ENCODE peak calls at places on chromosome 12, in six cellular contexts. One of them, this sample, is unnamed.

GRCh38 chr12:59452259-59452658 is 143.6 kb upstream of the SLC16A7 start:
- DNase-seq in effector memory CD4-positive, alpha-beta T cell: no peak
- DNase-seq in NCI-H2081 treated with DMSO at 0.1 percent for 48 hours: no peak
- DNase-seq in OCI-M1: no peak
- DNase-seq in NCI-H460: no peak
- DNase-seq in T-cell: no peak
- DNase-seq in this sample: no peak

GRCh38 chr12:60475825-60476224 is 880.0 kb downstream of the SLC16A7 start:
- DNase-seq in T-cell: no peak
- DNase-seq in NCI-H2081 treated with DMSO at 0.1 percent for 48 hours: no peak
- DNase-seq in OCI-M1: no peak
- DNase-seq in NCI-H460: no peak
- DNase-seq in effector memory CD4-positive, alpha-beta T cell: no peak
- DNase-seq in this sample: no peak

GRCh38 chr12:33832900-33833299 is 189.4 kb upstream of the ALG10 start:
- DNase-seq in OCI-M1: peak
- DNase-seq in NCI-H2081 treated with DMSO at 0.1 percent for 48 hours: no peak
- DNase-seq in effector memory CD4-positive, alpha-beta T cell: no peak
- DNase-seq in T-cell: no peak
- DNase-seq in NCI-H460: no peak
- DNase-seq in this sample: no peak

GRCh38 chr12:53292441-53292840 is 2.9 kb upstream of the PFDN5 start:
- DNase-seq in NCI-H2081 treated with DMSO at 0.1 percent for 48 hours: peak
- DNase-seq in NCI-H460: no peak
- DNase-seq in T-cell: no peak
- DNase-seq in OCI-M1: no peak
- DNase-seq in effector memory CD4-positive, alpha-beta T cell: no peak
- DNase-seq in this sample: no peak

GRCh38 chr12:63124778-63125177 is 26.2 kb downstream of the AVPR1A start:
- DNase-seq in effector memory CD4-positive, alpha-beta T cell: no peak
- DNase-seq in OCI-M1: no peak
- DNase-seq in NCI-H2081 treated with DMSO at 0.1 percent for 48 hours: no peak
- DNase-seq in T-cell: no peak
- DNase-seq in NCI-H460: no peak
- DNase-seq in this sample: no peak

GRCh38 chr12:56267443-56268071 is 815 bp downstream of the COQ10A start:
- DNase-seq in NCI-H2081 treated with DMSO at 0.1 percent for 48 hours: no peak
- DNase-seq in effector memory CD4-positive, alpha-beta T cell: no peak
- DNase-seq in NCI-H460: no peak
- DNase-seq in T-cell: no peak
- DNase-seq in OCI-M1: peak
- DNase-seq in this sample: no peak

GRCh38 chr12:78929075-78929418 is 64.5 kb downstream of the SYT1 start:
- DNase-seq in NCI-H460: no peak
- DNase-seq in NCI-H2081 treated with DMSO at 0.1 percent for 48 hours: no peak
- DNase-seq in effector memory CD4-positive, alpha-beta T cell: no peak
- DNase-seq in T-cell: no peak
- DNase-seq in OCI-M1: no peak
- DNase-seq in this sample: no peak

GRCh38 chr12:13437541-13437940 is 241.0 kb downstream of the EMP1 start:
- DNase-seq in NCI-H460: no peak
- DNase-seq in T-cell: no peak
- DNase-seq in effector memory CD4-positive, alpha-beta T cell: no peak
- DNase-seq in OCI-M1: no peak
- DNase-seq in NCI-H2081 treated with DMSO at 0.1 percent for 48 hours: no peak
- DNase-seq in this sample: no peak

GRCh38 chr12:52119398-52120254 is 40.1 kb downstream of the SMIM41 start:
- DNase-seq in effector memory CD4-positive, alpha-beta T cell: no peak
- DNase-seq in NCI-H460: no peak
- DNase-seq in NCI-H2081 treated with DMSO at 0.1 percent for 48 hours: no peak
- DNase-seq in OCI-M1: no peak
- DNase-seq in T-cell: no peak
- DNase-seq in this sample: peak

GRCh38 chr12:120103044-120103338 is 13.6 kb downstream of the RAB35 start:
- DNase-seq in effector memory CD4-positive, alpha-beta T cell: no peak
- DNase-seq in T-cell: no peak
- DNase-seq in OCI-M1: no peak
- DNase-seq in NCI-H460: no peak
- DNase-seq in NCI-H2081 treated with DMSO at 0.1 percent for 48 hours: no peak
- DNase-seq in this sample: no peak

GRCh38 chr12:22409071-22409951 is 74.8 kb upstream of the ST8SIA1 start:
- DNase-seq in NCI-H460: peak
- DNase-seq in OCI-M1: no peak
- DNase-seq in NCI-H2081 treated with DMSO at 0.1 percent for 48 hours: no peak
- DNase-seq in T-cell: peak
- DNase-seq in effector memory CD4-positive, alpha-beta T cell: peak
- DNase-seq in this sample: peak

GRCh38 chr12:12273291-12273957 is 6.6 kb upstream of the LRP6 start:
- DNase-seq in NCI-H460: no peak
- DNase-seq in NCI-H2081 treated with DMSO at 0.1 percent for 48 hours: no peak
- DNase-seq in OCI-M1: no peak
- DNase-seq in effector memory CD4-positive, alpha-beta T cell: no peak
- DNase-seq in T-cell: no peak
- DNase-seq in this sample: no peak

GRCh38 chr12:10048531-10048930 is 18.0 kb downstream of the CLEC9A start:
- DNase-seq in OCI-M1: no peak
- DNase-seq in NCI-H2081 treated with DMSO at 0.1 percent for 48 hours: no peak
- DNase-seq in NCI-H460: no peak
- DNase-seq in effector memory CD4-positive, alpha-beta T cell: no peak
- DNase-seq in T-cell: no peak
- DNase-seq in this sample: no peak

GRCh38 chr12:74646831-74647230 is 109.2 kb downstream of the ATXN7L3B start:
- DNase-seq in T-cell: no peak
- DNase-seq in OCI-M1: peak
- DNase-seq in effector memory CD4-positive, alpha-beta T cell: no peak
- DNase-seq in NCI-H2081 treated with DMSO at 0.1 percent for 48 hours: peak
- DNase-seq in NCI-H460: peak
- DNase-seq in this sample: no peak

GRCh38 chr12:91851741-91852477 is 293.7 kb downstream of the BTG1 start:
- DNase-seq in NCI-H460: no peak
- DNase-seq in effector memory CD4-positive, alpha-beta T cell: no peak
- DNase-seq in OCI-M1: no peak
- DNase-seq in T-cell: no peak
- DNase-seq in NCI-H2081 treated with DMSO at 0.1 percent for 48 hours: no peak
- DNase-seq in this sample: peak

GRCh38 chr12:109432842-109433304 is 44.2 kb downstream of the KCTD10 start:
- DNase-seq in NCI-H460: peak
- DNase-seq in NCI-H2081 treated with DMSO at 0.1 percent for 48 hours: peak
- DNase-seq in OCI-M1: peak
- DNase-seq in effector memory CD4-positive, alpha-beta T cell: peak
- DNase-seq in T-cell: peak
- DNase-seq in this sample: peak

GRCh38 chr12:107322063-107322462 is 228.7 kb upstream of the CRY1 start:
- DNase-seq in T-cell: no peak
- DNase-seq in effector memory CD4-positive, alpha-beta T cell: no peak
- DNase-seq in OCI-M1: no peak
- DNase-seq in NCI-H2081 treated with DMSO at 0.1 percent for 48 hours: no peak
- DNase-seq in NCI-H460: no peak
- DNase-seq in this sample: peak

GRCh38 chr12:5432011-5432400 is at the start of gene NTF3:
- DNase-seq in NCI-H460: no peak
- DNase-seq in effector memory CD4-positive, alpha-beta T cell: no peak
- DNase-seq in OCI-M1: no peak
- DNase-seq in T-cell: no peak
- DNase-seq in NCI-H2081 treated with DMSO at 0.1 percent for 48 hours: no peak
- DNase-seq in this sample: no peak

GRCh38 chr12:65494537-65494936 is 216.1 kb downstream of the MSRB3 start:
- DNase-seq in T-cell: no peak
- DNase-seq in effector memory CD4-positive, alpha-beta T cell: no peak
- DNase-seq in NCI-H460: no peak
- DNase-seq in NCI-H2081 treated with DMSO at 0.1 percent for 48 hours: no peak
- DNase-seq in OCI-M1: no peak
- DNase-seq in this sample: no peak

GRCh38 chr12:57725851-57726150 is 12.7 kb downstream of the AGAP2 start:
- DNase-seq in NCI-H2081 treated with DMSO at 0.1 percent for 48 hours: no peak
- DNase-seq in OCI-M1: no peak
- DNase-seq in effector memory CD4-positive, alpha-beta T cell: no peak
- DNase-seq in NCI-H460: no peak
- DNase-seq in T-cell: no peak
- DNase-seq in this sample: no peak

GRCh38 chr12:108846320-108846719 is 11.1 kb downstream of the SSH1 start:
- DNase-seq in NCI-H460: no peak
- DNase-seq in OCI-M1: no peak
- DNase-seq in effector memory CD4-positive, alpha-beta T cell: no peak
- DNase-seq in NCI-H2081 treated with DMSO at 0.1 percent for 48 hours: no peak
- DNase-seq in T-cell: no peak
- DNase-seq in this sample: no peak

GRCh38 chr12:45612044-45612794 is 117.3 kb upstream of the ARID2 start:
- DNase-seq in effector memory CD4-positive, alpha-beta T cell: no peak
- DNase-seq in T-cell: no peak
- DNase-seq in OCI-M1: no peak
- DNase-seq in NCI-H2081 treated with DMSO at 0.1 percent for 48 hours: no peak
- DNase-seq in NCI-H460: no peak
- DNase-seq in this sample: no peak

GRCh38 chr12:120474092-120474960 is 4.8 kb upstream of the SRSF9 start:
- DNase-seq in T-cell: no peak
- DNase-seq in NCI-H460: no peak
- DNase-seq in OCI-M1: peak
- DNase-seq in effector memory CD4-positive, alpha-beta T cell: no peak
- DNase-seq in NCI-H2081 treated with DMSO at 0.1 percent for 48 hours: no peak
- DNase-seq in this sample: no peak

GRCh38 chr12:110744697-110745264 is 2.1 kb upstream of the PPP1CC start:
- DNase-seq in OCI-M1: no peak
- DNase-seq in effector memory CD4-positive, alpha-beta T cell: no peak
- DNase-seq in T-cell: no peak
- DNase-seq in NCI-H2081 treated with DMSO at 0.1 percent for 48 hours: no peak
- DNase-seq in NCI-H460: no peak
- DNase-seq in this sample: no peak

GRCh38 chr12:22415342-22416309 is 81.1 kb upstream of the ST8SIA1 start:
- DNase-seq in NCI-H2081 treated with DMSO at 0.1 percent for 48 hours: no peak
- DNase-seq in T-cell: no peak
- DNase-seq in effector memory CD4-positive, alpha-beta T cell: no peak
- DNase-seq in OCI-M1: no peak
- DNase-seq in NCI-H460: no peak
- DNase-seq in this sample: no peak

GRCh38 chr12:48924617-48925217 is 575 bp downstream of the FKBP11 start:
- DNase-seq in OCI-M1: no peak
- DNase-seq in effector memory CD4-positive, alpha-beta T cell: peak
- DNase-seq in T-cell: peak
- DNase-seq in NCI-H2081 treated with DMSO at 0.1 percent for 48 hours: no peak
- DNase-seq in NCI-H460: no peak
- DNase-seq in this sample: peak

GRCh38 chr12:58026892-58027891 is 85.8 kb downstream of the ATP23 start:
- DNase-seq in OCI-M1: no peak
- DNase-seq in NCI-H2081 treated with DMSO at 0.1 percent for 48 hours: no peak
- DNase-seq in T-cell: no peak
- DNase-seq in NCI-H460: no peak
- DNase-seq in effector memory CD4-positive, alpha-beta T cell: no peak
- DNase-seq in this sample: no peak

GRCh38 chr12:124386059-124386458 is 91.2 kb downstream of the RFLNA start:
- DNase-seq in effector memory CD4-positive, alpha-beta T cell: no peak
- DNase-seq in NCI-H2081 treated with DMSO at 0.1 percent for 48 hours: no peak
- DNase-seq in NCI-H460: no peak
- DNase-seq in OCI-M1: no peak
- DNase-seq in T-cell: no peak
- DNase-seq in this sample: no peak

GRCh38 chr12:18079541-18080230 is 10.3 kb downstream of the RERGL start:
- DNase-seq in effector memory CD4-positive, alpha-beta T cell: no peak
- DNase-seq in NCI-H2081 treated with DMSO at 0.1 percent for 48 hours: no peak
- DNase-seq in OCI-M1: no peak
- DNase-seq in T-cell: no peak
- DNase-seq in NCI-H460: no peak
- DNase-seq in this sample: no peak

GRCh38 chr12:6056406-6057211 is 67.9 kb downstream of the VWF start:
- DNase-seq in effector memory CD4-positive, alpha-beta T cell: no peak
- DNase-seq in T-cell: peak
- DNase-seq in NCI-H2081 treated with DMSO at 0.1 percent for 48 hours: no peak
- DNase-seq in NCI-H460: no peak
- DNase-seq in OCI-M1: no peak
- DNase-seq in this sample: no peak

GRCh38 chr12:79008591-79008990 is 144.0 kb downstream of the SYT1 start:
- DNase-seq in NCI-H460: no peak
- DNase-seq in effector memory CD4-positive, alpha-beta T cell: no peak
- DNase-seq in OCI-M1: no peak
- DNase-seq in NCI-H2081 treated with DMSO at 0.1 percent for 48 hours: no peak
- DNase-seq in T-cell: no peak
- DNase-seq in this sample: no peak

GRCh38 chr12:87127272-87127671 is 871.1 kb upstream of the MGAT4C start:
- DNase-seq in OCI-M1: peak
- DNase-seq in NCI-H460: no peak
- DNase-seq in T-cell: no peak
- DNase-seq in effector memory CD4-positive, alpha-beta T cell: no peak
- DNase-seq in NCI-H2081 treated with DMSO at 0.1 percent for 48 hours: no peak
- DNase-seq in this sample: no peak

GRCh38 chr12:89947437-89948265 is 239.0 kb upstream of the ATP2B1 start:
- DNase-seq in effector memory CD4-positive, alpha-beta T cell: no peak
- DNase-seq in OCI-M1: no peak
- DNase-seq in NCI-H2081 treated with DMSO at 0.1 percent for 48 hours: no peak
- DNase-seq in T-cell: no peak
- DNase-seq in NCI-H460: peak
- DNase-seq in this sample: no peak

GRCh38 chr12:125113800-125114199 is 48.6 kb downstream of the AACS start:
- DNase-seq in NCI-H2081 treated with DMSO at 0.1 percent for 48 hours: no peak
- DNase-seq in NCI-H460: no peak
- DNase-seq in T-cell: no peak
- DNase-seq in OCI-M1: no peak
- DNase-seq in effector memory CD4-positive, alpha-beta T cell: no peak
- DNase-seq in this sample: no peak

GRCh38 chr12:64983771-64984170 is 137.3 kb downstream of the WIF1 start:
- DNase-seq in OCI-M1: no peak
- DNase-seq in effector memory CD4-positive, alpha-beta T cell: no peak
- DNase-seq in T-cell: no peak
- DNase-seq in NCI-H2081 treated with DMSO at 0.1 percent for 48 hours: no peak
- DNase-seq in NCI-H460: no peak
- DNase-seq in this sample: no peak